ENCODE peak calls at places on chromosome 9, in four cellular contexts. W is HS-5, C is HFFc6, F is cardiac fibroblast. I is an unnamed sample.

GRCh38 chr9:3509926-3510325 is 15.9 kb downstream of the RFX3 start:
- DNase-seq in C (no peak), W (no peak), F (no peak), I (no peak)

GRCh38 chr9:117214416-117214815 is 200.4 kb downstream of the ASTN2 start:
- DNase-seq in W (no peak), F (no peak), C (no peak), I (no peak)

GRCh38 chr9:36091028-36091953 is 45.2 kb upstream of the GLIPR2 start:
- DNase-seq in C (peak), W (peak), F (peak), I (peak)

GRCh38 chr9:37913480-37914153 is 9.7 kb upstream of the SLC25A51 start:
- DNase-seq in F (peak), W (peak), C (peak), I (peak)

GRCh38 chr9:96219615-96220257 is 82.2 kb downstream of the HSD17B3 start:
- DNase-seq in F (peak), C (no peak), W (no peak), I (peak)

GRCh38 chr9:37693265-37693664 is 42.5 kb downstream of the FRMPD1 start:
- DNase-seq in F (peak), C (peak), W (no peak), I (peak)

GRCh38 chr9:124779368-124780059 is 2.6 kb downstream of the OLFML2A start:
- DNase-seq in W (peak), C (peak), F (peak), I (no peak)

GRCh38 chr9:16521868-16522381 is 348.5 kb downstream of the BNC2 start:
- DNase-seq in C (peak), W (peak), F (peak), I (no peak)

GRCh38 chr9:136348691-136349090 is 14.9 kb downstream of the DNLZ start:
- DNase-seq in W (no peak), C (no peak), F (no peak), I (no peak)

GRCh38 chr9:70553718-70554673 is 139.5 kb upstream of the KLF9 start:
- DNase-seq in W (peak), F (peak), C (peak), I (no peak)

GRCh38 chr9:127567119-127567897 is 44.8 kb upstream of the STXBP1 start:
- DNase-seq in C (peak), F (peak), W (no peak), I (peak)

GRCh38 chr9:109926321-109926959 is 146.4 kb downstream of the PALM2AKAP2 start:
- DNase-seq in F (no peak), W (no peak), C (no peak), I (no peak)

GRCh38 chr9:89461302-89461701 is 36.6 kb downstream of the SEMA4D start:
- DNase-seq in W (peak), C (no peak), F (peak), I (no peak)

GRCh38 chr9:128065907-128066712 is 1.0 kb downstream of the NAIF1 start:
- DNase-seq in F (no peak), C (no peak), W (no peak), I (no peak)

GRCh38 chr9:88988796-88989641 is 2.2 kb upstream of the S1PR3 start:
- DNase-seq in F (peak), W (peak), C (no peak), I (no peak)

GRCh38 chr9:82332774-82333152 is 344.2 kb downstream of the SPATA31D1 start:
- DNase-seq in W (no peak), C (no peak), F (no peak), I (peak)

GRCh38 chr9:8188720-8189407 is 389.3 kb upstream of the DMAC1 start:
- DNase-seq in C (no peak), W (no peak), F (no peak), I (no peak)

GRCh38 chr9:83633676-83634075 is 10.7 kb downstream of the IDNK start:
- DNase-seq in W (no peak), C (no peak), F (no peak), I (no peak)

GRCh38 chr9:114151426-114151956 is 3.8 kb upstream of the COL27A1 start:
- DNase-seq in W (no peak), C (no peak), F (no peak), I (no peak)

GRCh38 chr9:76419782-76420380 is 25.7 kb upstream of the RFK start:
- DNase-seq in W (no peak), F (peak), C (peak), I (no peak)

GRCh38 chr9:13810510-13810909 is 503.4 kb downstream of the NFIB start:
- DNase-seq in C (no peak), F (peak), W (no peak), I (no peak)

GRCh38 chr9:37390759-37391158 is 31.7 kb upstream of the GRHPR start:
- DNase-seq in W (no peak), F (peak), C (no peak), I (no peak)

GRCh38 chr9:27165670-27166069 is 56.6 kb downstream of the TEK start:
- DNase-seq in F (no peak), C (no peak), W (no peak), I (no peak)

GRCh38 chr9:9560382-9561035 is 1052.3 kb downstream of the PTPRD start:
- DNase-seq in F (no peak), C (no peak), W (no peak), I (no peak)

GRCh38 chr9:35645736-35646582 is 4.8 kb downstream of the SIT1 start:
- DNase-seq in F (no peak), W (no peak), C (no peak), I (no peak)

GRCh38 chr9:124450241-124450924 is at the start of gene ADGRD2:
- DNase-seq in C (no peak), F (peak), W (no peak), I (no peak)

GRCh38 chr9:27125030-27125429 is 16.0 kb downstream of the TEK start:
- DNase-seq in W (peak), C (peak), F (peak), I (peak)

GRCh38 chr9:75964431-75964830 is 74.0 kb downstream of the PCSK5 start:
- DNase-seq in C (no peak), F (peak), W (no peak), I (no peak)

GRCh38 chr9:114061292-114061691 is 16.8 kb downstream of the AMBP start:
- DNase-seq in F (no peak), C (no peak), W (no peak), I (no peak)

GRCh38 chr9:108374606-108375005 is 481.2 kb downstream of the ACTL7B start:
- DNase-seq in F (no peak), C (no peak), W (no peak), I (no peak)

GRCh38 chr9:34072868-34073590 is 24.3 kb upstream of the UBAP2 start:
- DNase-seq in W (peak), F (peak), C (peak), I (peak)

GRCh38 chr9:136848393-136849037 is 694 bp upstream of the PHPT1 start:
- DNase-seq in F (no peak), W (peak), C (peak), I (no peak)

GRCh38 chr9:70746760-70747159 is 332.3 kb upstream of the KLF9 start:
- DNase-seq in C (no peak), F (peak), W (peak), I (no peak)

GRCh38 chr9:35737143-35737542 is 4.7 kb downstream of the CREB3 start:
- DNase-seq in C (no peak), W (no peak), F (no peak), I (no peak)

GRCh38 chr9:126723807-126724172 is 81.0 kb upstream of the ZBTB43 start:
- DNase-seq in C (no peak), W (no peak), F (peak), I (no peak)

GRCh38 chr9:104795082-104795481 is 31.2 kb downstream of the NIPSNAP3B start:
- DNase-seq in C (no peak), F (peak), W (no peak), I (no peak)

GRCh38 chr9:129414377-129415021 is 206.4 kb downstream of the C9orf50 start:
- DNase-seq in C (peak), W (no peak), F (peak), I (no peak)

GRCh38 chr9:35538361-35539234 is 48.7 kb downstream of the RUSC2 start:
- DNase-seq in C (peak), F (peak), W (no peak), I (peak)

GRCh38 chr9:121098567-121099198 is 23.9 kb downstream of the CNTRL start:
- DNase-seq in W (no peak), C (no peak), F (no peak), I (no peak)

I was measured in gastrocnemius medialis.